ENCODE peak calls at places on chromosomes 13 and 19, in four cellular contexts. Q is activated B cell treated with CpG ODN at 0.5 μM for 24 hours, J is AG09309, P is psoas muscle. W is an unnamed sample.

GRCh38 chr13:94239135-94239534 is 240.3 kb downstream of the DCT start:
- DNase-seq in P (no peak), J (peak), Q (no peak), W (no peak)

GRCh38 chr19:16520074-16520973 is 21.9 kb downstream of the CHERP start:
- DNase-seq in P (no peak), Q (no peak), J (no peak), W (no peak)

GRCh38 chr13:49908637-49909036 is 27.5 kb downstream of the SPRYD7 start:
- DNase-seq in P (no peak), Q (no peak), J (no peak), W (no peak)

GRCh38 chr13:74661851-74662250 is 527.6 kb upstream of the KLF12 start:
- DNase-seq in Q (no peak), P (no peak), J (peak), W (no peak)

GRCh38 chr13:60837806-60838205 is 440.8 kb downstream of the TDRD3 start:
- DNase-seq in P (no peak), Q (no peak), J (no peak), W (no peak)

GRCh38 chr13:67094952-67095351 is 135.2 kb downstream of the PCDH9 start:
- DNase-seq in J (no peak), P (no peak), Q (no peak), W (no peak)

GRCh38 chr19:50808856-50809255 is 14.7 kb downstream of the KLK1 start:
- DNase-seq in J (no peak), Q (no peak), P (no peak), W (no peak)

GRCh38 chr19:42075364-42075615 is 676 bp upstream of the ZNF574 start:
- DNase-seq in J (no peak), Q (no peak), P (no peak), W (peak)

GRCh38 chr13:48783181-48783630 is 129.5 kb downstream of the CYSLTR2 start:
- DNase-seq in J (peak), Q (no peak), P (peak), W (no peak)

GRCh38 chr19:30255783-30256509 is 116.2 kb upstream of the ZNF536 start:
- DNase-seq in J (no peak), Q (no peak), P (no peak), W (no peak)

GRCh38 chr13:52599853-52600603 is 42.2 kb upstream of the HNRNPA1L2 start:
- DNase-seq in Q (peak), P (peak), J (no peak), W (peak)

GRCh38 chr19:14073232-14073924 is 792 bp downstream of the MISP3 start:
- DNase-seq in P (peak), Q (peak), J (peak), W (peak)
- TF ChIP-seq CTCF in P (peak), Q (no peak), J (peak), W (peak)

GRCh38 chr13:35923347-35923746 is 207.8 kb downstream of the DCLK1 start:
- DNase-seq in Q (no peak), J (no peak), P (no peak), W (no peak)

GRCh38 chr13:35917252-35917941 is 213.8 kb downstream of the DCLK1 start:
- DNase-seq in P (no peak), J (no peak), Q (no peak), W (no peak)

GRCh38 chr13:35917942-35918645 is 213.1 kb downstream of the DCLK1 start:
- DNase-seq in Q (no peak), J (no peak), P (no peak), W (no peak)

GRCh38 chr13:35916186-35916585 is 215.0 kb downstream of the DCLK1 start:
- DNase-seq in J (no peak), P (no peak), Q (no peak), W (no peak)

GRCh38 chr13:35920816-35921215 is 210.4 kb downstream of the DCLK1 start:
- DNase-seq in J (no peak), Q (no peak), P (no peak), W (no peak)
- TF ChIP-seq CTCF in J (no peak), Q (no peak), P (no peak), W (no peak)

DNA sequence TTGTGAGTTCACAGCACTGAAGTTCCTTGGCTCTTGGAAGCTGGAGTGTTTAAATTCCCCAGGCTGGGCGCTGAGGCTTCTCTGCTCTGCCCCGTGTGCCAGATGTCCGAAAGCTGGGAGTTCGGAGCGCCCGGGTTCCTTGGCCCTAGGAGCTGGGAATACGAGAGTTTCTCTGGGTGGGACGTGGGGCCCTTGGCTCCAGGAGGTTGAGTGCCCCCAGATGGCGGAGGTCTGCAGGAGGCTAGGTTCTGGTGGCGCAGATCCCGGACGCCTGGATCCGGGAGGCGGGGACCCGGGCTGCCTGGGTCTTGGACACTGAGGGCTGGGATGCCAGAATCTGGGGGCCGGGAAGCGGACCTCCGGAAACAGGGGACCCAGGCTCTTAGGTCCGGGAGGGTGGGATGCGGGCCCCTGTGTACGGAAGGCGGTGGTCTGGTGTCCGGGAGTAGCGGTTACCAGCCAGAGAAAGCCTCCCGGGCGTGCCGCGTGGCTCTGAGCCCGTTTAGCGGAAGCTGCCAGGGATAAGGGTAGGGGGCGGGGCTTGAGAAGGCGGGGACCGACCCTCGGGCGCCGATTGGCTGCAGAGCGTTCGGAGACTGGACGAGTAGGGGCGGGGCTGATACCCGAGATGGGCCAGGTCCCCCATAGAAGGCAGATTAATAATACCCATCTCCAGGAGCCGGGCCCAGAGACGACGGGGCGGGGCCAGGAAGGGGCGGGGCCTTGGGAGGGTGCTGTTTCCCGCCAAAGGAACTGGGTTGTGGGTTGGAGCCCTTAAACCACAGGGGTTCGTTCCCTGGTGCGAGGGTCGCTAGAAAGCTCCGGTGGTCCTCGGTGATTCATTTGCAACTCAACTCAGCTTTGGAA is at the start of gene SLC1A5:
- DNase-seq in P (peak), Q (peak), J (peak), W (peak)
- TF ChIP-seq CTCF in P (no peak), Q (no peak), J (peak), W (no peak)

DNA sequence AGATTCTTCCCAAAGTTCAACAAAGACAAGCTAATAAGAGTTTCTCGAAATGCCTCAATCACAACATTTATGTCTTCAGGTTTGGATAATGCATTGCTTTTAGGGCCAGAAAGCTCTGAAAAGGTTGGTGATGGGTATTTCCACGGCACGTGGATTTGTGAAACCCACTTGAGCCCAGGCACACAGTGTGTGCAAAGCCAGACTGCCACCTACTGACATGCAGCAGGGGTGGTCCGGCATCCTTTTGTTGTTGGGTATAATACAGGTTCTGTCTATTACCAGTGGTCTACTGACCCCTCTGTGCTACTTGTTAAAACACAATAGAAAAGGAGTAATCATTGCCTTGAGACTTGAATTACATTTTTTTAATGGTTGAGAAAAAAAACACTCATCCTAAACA is 225.6 kb downstream of the RAP2A start:
- DNase-seq in J (no peak), Q (no peak), P (no peak), W (no peak)
- TF ChIP-seq CTCF in J (peak), Q (no peak), P (peak), W (peak)

GRCh38 chr19:43527860-43528622 is 1.0 kb upstream of the ETHE1 start:
- DNase-seq in J (no peak), P (peak), Q (no peak), W (no peak)
- TF ChIP-seq CTCF in J (no peak), P (no peak), Q (no peak), W (no peak)

GRCh38 chr13:77896977-77897376 is 21.7 kb downstream of the EDNRB start:
- DNase-seq in P (no peak), Q (no peak), J (no peak), W (no peak)

GRCh38 chr13:77898097-77898496 is 20.5 kb downstream of the EDNRB start:
- DNase-seq in J (no peak), P (no peak), Q (no peak), W (peak)

GRCh38 chr13:77904031-77904430 is 14.6 kb downstream of the EDNRB start:
- DNase-seq in J (no peak), Q (no peak), P (no peak), W (no peak)

GRCh38 chr13:77907653-77908341 is 10.8 kb downstream of the EDNRB start:
- DNase-seq in Q (no peak), J (no peak), P (no peak), W (no peak)

DNA sequence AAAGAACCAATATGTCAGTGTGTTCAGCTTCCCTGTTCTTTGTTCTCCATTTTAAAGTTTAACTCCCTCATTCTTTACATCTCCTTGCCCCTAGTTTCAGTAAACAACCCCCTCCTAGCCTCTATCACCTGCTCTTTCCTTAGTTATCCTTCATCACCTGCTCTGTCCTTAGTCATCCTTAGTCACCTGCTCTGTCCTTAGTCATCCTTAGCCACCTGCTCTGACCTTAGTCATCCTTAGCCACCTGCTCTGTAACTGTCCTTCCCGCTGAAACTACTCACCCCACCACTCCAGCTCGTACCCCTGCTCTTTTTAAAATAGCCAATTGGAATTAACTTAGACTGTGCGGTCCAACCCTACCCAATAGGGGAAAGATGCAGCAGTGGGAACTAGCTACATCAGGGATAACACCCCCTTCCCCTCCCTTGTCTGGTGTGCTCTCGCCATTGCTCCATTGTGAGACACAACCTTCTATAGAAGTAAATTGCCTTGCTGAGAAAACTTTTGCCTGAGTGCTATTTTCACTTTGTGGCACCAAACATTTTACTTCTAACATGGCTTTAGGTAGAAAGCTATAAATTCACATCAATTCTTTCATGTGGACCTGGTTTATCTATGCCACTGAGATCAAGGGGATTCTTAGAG is 16.2 kb downstream of the EDNRB start:
- DNase-seq in J (no peak), Q (no peak), P (no peak), W (no peak)
- TF ChIP-seq CTCF in J (no peak), Q (no peak), P (no peak), W (no peak)

DNA sequence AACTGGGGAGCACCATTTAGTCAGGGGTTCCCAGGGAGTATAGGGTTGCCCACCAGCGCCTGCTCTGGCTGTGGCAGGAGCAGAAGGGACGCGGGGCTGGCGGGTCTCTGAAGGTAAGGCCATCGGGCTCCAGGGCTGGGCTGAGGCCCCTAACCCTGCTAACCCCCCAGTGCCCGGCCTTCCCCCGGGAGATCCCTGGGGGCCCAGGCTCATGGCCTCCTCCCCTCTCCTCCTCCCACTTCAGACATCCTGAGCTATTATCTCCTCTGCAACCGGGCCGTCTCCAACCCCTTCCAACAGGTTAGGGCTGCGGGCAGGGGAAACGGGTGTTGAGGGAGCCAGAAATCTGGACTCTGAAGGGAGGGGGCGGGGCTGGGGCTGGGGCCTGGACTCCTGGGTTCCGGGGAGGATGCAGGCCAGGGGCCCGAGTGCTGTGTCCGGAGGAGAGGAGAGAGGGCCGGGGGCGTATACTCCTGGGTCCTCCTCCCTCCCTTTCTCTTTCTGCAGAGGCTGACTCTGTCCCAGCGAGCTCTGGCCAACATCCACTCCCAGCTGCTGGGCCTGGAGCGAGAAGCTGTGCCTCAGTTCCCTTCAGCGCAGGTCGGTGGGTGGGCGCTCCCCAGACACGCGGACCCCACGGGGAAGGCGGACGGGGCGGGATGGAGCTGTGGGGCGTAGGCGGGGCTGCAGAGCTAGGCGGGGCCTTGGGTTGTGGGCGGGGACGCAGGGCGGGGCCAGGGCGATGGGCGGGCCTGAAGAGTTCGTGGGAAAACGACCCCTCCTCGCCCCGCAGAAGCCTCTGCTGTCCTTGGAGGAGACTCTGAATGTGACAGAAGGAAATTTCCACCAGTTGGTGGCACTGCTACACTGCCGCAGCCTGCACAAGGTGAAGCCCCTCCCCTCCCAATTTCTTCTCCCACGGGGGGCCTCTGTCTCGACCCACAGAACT is 15.3 kb downstream of the TTYH1 start:
- DNase-seq in J (no peak), P (no peak), Q (peak), W (peak)
- TF ChIP-seq CTCF in J (no peak), P (peak), Q (no peak), W (no peak)

DNA sequence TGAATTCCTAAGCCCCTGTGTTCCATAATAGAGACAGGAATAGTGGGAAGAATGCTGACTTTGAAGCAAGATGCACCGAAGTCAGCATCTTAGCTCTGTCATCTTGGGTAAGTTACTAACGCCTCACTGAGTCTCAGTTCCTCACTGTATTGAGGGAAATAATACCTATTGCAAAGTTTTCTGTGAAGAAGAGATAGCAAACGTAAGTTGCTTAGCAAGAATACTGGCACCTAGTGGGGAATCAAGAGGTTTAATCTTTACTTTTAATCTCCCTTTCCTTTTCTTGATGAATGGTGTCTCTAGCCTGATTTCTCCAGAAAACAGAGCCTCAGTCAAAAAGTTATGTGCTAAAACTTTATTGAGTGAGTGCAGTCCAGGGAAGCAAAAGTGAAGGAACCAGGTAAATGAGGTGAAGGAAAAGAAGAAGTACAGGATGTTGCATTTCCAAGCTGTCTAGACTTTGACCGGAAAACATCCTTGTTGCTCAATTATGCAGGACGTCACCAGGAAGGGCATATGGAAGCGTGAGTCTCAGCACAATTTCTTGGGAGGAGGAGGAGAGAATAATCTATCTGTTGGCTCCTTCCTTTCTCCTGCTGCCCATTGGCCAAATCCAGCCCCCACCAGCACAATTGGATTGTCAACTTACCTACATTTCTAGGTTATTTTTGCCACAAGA is 210.0 kb downstream of the B3GLCT start:
- DNase-seq in J (no peak), P (no peak), Q (no peak), W (no peak)
- TF ChIP-seq CTCF in J (peak), P (no peak), Q (no peak), W (no peak)

GRCh38 chr13:43229506-43229905 is 206.1 kb downstream of the DNAJC15 start:
- DNase-seq in P (no peak), J (peak), Q (no peak), W (no peak)
- TF ChIP-seq CTCF in P (no peak), J (peak), Q (no peak), W (no peak)

GRCh38 chr19:647566-648284 is 8.0 kb downstream of the FGF22 start:
- DNase-seq in Q (no peak), P (no peak), J (no peak), W (no peak)
- TF ChIP-seq CTCF in Q (no peak), P (no peak), J (no peak), W (no peak)